ENCODE peak calls at places on chromosomes 7 and 10, in four cellular contexts. N is substantia nigra, X is hippocampal formation, C is NCI-H345. H is an unnamed sample.
A peak's percentile ranks its signal among the peaks of the same experiment; 100 is the strongest.

GRCh38 chr10:122939819-122940543 is 14.0 kb downstream of the C10orf88 start:
- DNase-seq in N (no peak), X (no peak), C (no peak), H (no peak)

GRCh38 chr7:47678641-47679380 is 96.9 kb upstream of the TNS3 start:
- DNase-seq in N (no peak), X (no peak), C (no peak), H (no peak)

GRCh38 chr10:129774736-129775401 is 189.2 kb downstream of the EBF3 start:
- DNase-seq in N (no peak), X (no peak), C (no peak), H (no peak)

GRCh38 chr10:129921801-129922597 is 42.1 kb downstream of the EBF3 start:
- DNase-seq in N (no peak), X (no peak), C (no peak), H (no peak)

GRCh38 chr10:112896722-112897121 is 53.3 kb upstream of the TCF7L2 start:
- DNase-seq in N (no peak), X (no peak), C (no peak), H (no peak)

GRCh38 chr7:38775503-38775902 is 133.5 kb downstream of the VPS41 start:
- DNase-seq in N (no peak), X (no peak), C (peak; percentile 83), H (peak; percentile 99)

GRCh38 chr7:143460585-143460984 is 17.1 kb upstream of the TAS2R41 start:
- DNase-seq in N (no peak), X (no peak), C (no peak), H (no peak)

GRCh38 chr7:74572301-74573090 is 85.0 kb upstream of the GTF2I start:
- DNase-seq in N (peak; percentile 12), X (no peak), C (no peak), H (no peak)

GRCh38 chr7:80098795-80099194 is 35.8 kb upstream of the GNAI1 start:
- DNase-seq in N (no peak), X (no peak), C (no peak), H (no peak)

GRCh38 chr10:101001225-101002035 is 1.8 kb downstream of the LZTS2 start:
- DNase-seq in N (peak; percentile 70), X (peak; percentile 60), C (no peak), H (no peak)

GRCh38 chr10:125160856-125161569 is 650 bp upstream of the CTBP2 start:
- DNase-seq in N (peak; percentile 84), X (peak; percentile 66), C (peak; percentile 80), H (peak; percentile 64)

H was measured in NCI-H1092.